ENCODE peak calls at places on chromosomes 2 and 18, in nine cellular contexts. One of them, this sample, is unnamed.

GRCh38 chr2:188811522-188811921 is 162.7 kb upstream of the COL3A1 start:
- DNase-seq in neural progenitor cell: no peak
- DNase-seq in upper lobe of right lung: no peak
- DNase-seq in tibial artery: no peak
- DNase-seq in CD8-positive, alpha-beta T cell: no peak
- DNase-seq in brain microvascular endothelial cell: peak
- DNase-seq in bronchial epithelial cell: peak
- DNase-seq in AG09309: peak
- DNase-seq in cardiac muscle cell: peak
- DNase-seq in this sample: no peak

GRCh38 chr2:203823179-203823578 is 44.4 kb upstream of the CTLA4 start:
- DNase-seq in brain microvascular endothelial cell: no peak
- DNase-seq in tibial artery: no peak
- DNase-seq in CD8-positive, alpha-beta T cell: no peak
- DNase-seq in AG09309: no peak
- DNase-seq in cardiac muscle cell: no peak
- DNase-seq in neural progenitor cell: no peak
- DNase-seq in upper lobe of right lung: no peak
- DNase-seq in bronchial epithelial cell: no peak
- DNase-seq in this sample: no peak

GRCh38 chr2:393711-394696 is 106.1 kb upstream of the ALKAL2 start:
- DNase-seq in tibial artery: no peak
- DNase-seq in CD8-positive, alpha-beta T cell: peak
- DNase-seq in neural progenitor cell: no peak
- DNase-seq in brain microvascular endothelial cell: peak
- DNase-seq in bronchial epithelial cell: peak
- DNase-seq in AG09309: no peak
- DNase-seq in cardiac muscle cell: no peak
- DNase-seq in upper lobe of right lung: peak
- DNase-seq in this sample: peak

GRCh38 chr2:11649093-11649492 is 20.9 kb downstream of the NTSR2 start:
- DNase-seq in upper lobe of right lung: no peak
- DNase-seq in cardiac muscle cell: no peak
- DNase-seq in neural progenitor cell: no peak
- DNase-seq in brain microvascular endothelial cell: no peak
- DNase-seq in bronchial epithelial cell: no peak
- DNase-seq in CD8-positive, alpha-beta T cell: no peak
- DNase-seq in AG09309: no peak
- DNase-seq in tibial artery: no peak
- DNase-seq in this sample: no peak

GRCh38 chr2:185618630-185619029 is 120.0 kb upstream of the FSIP2 start:
- DNase-seq in AG09309: no peak
- DNase-seq in neural progenitor cell: peak
- DNase-seq in brain microvascular endothelial cell: peak
- DNase-seq in cardiac muscle cell: no peak
- DNase-seq in upper lobe of right lung: no peak
- DNase-seq in tibial artery: no peak
- DNase-seq in CD8-positive, alpha-beta T cell: no peak
- DNase-seq in bronchial epithelial cell: peak
- DNase-seq in this sample: peak

GRCh38 chr2:135473567-135473966 is 57.5 kb downstream of the ZRANB3 start:
- DNase-seq in cardiac muscle cell: peak
- DNase-seq in CD8-positive, alpha-beta T cell: no peak
- DNase-seq in brain microvascular endothelial cell: peak
- DNase-seq in AG09309: no peak
- DNase-seq in upper lobe of right lung: no peak
- DNase-seq in neural progenitor cell: no peak
- DNase-seq in tibial artery: no peak
- DNase-seq in bronchial epithelial cell: peak
- DNase-seq in this sample: no peak

GRCh38 chr2:30265441-30266015 is 34.2 kb downstream of the LBH start:
- DNase-seq in tibial artery: no peak
- DNase-seq in AG09309: no peak
- DNase-seq in bronchial epithelial cell: peak
- DNase-seq in brain microvascular endothelial cell: no peak
- DNase-seq in cardiac muscle cell: peak
- DNase-seq in neural progenitor cell: no peak
- DNase-seq in CD8-positive, alpha-beta T cell: no peak
- DNase-seq in upper lobe of right lung: no peak
- DNase-seq in this sample: no peak

GRCh38 chr2:32926708-32927084 is 20.1 kb upstream of the LTBP1 start:
- DNase-seq in cardiac muscle cell: peak
- DNase-seq in brain microvascular endothelial cell: peak
- DNase-seq in CD8-positive, alpha-beta T cell: no peak
- DNase-seq in bronchial epithelial cell: no peak
- DNase-seq in neural progenitor cell: peak
- DNase-seq in tibial artery: no peak
- DNase-seq in upper lobe of right lung: no peak
- DNase-seq in AG09309: no peak
- DNase-seq in this sample: no peak

GRCh38 chr2:230664128-230664527 is 48.5 kb upstream of the CAB39 start:
- DNase-seq in tibial artery: no peak
- DNase-seq in CD8-positive, alpha-beta T cell: no peak
- DNase-seq in brain microvascular endothelial cell: no peak
- DNase-seq in AG09309: no peak
- DNase-seq in bronchial epithelial cell: no peak
- DNase-seq in neural progenitor cell: no peak
- DNase-seq in cardiac muscle cell: peak
- DNase-seq in upper lobe of right lung: no peak
- DNase-seq in this sample: no peak

GRCh38 chr2:173631123-173631450 is 276.4 kb downstream of the CDCA7 start:
- DNase-seq in bronchial epithelial cell: no peak
- DNase-seq in brain microvascular endothelial cell: peak
- DNase-seq in cardiac muscle cell: peak
- DNase-seq in tibial artery: no peak
- DNase-seq in AG09309: no peak
- DNase-seq in CD8-positive, alpha-beta T cell: no peak
- DNase-seq in upper lobe of right lung: no peak
- DNase-seq in neural progenitor cell: no peak
- DNase-seq in this sample: no peak

GRCh38 chr2:136131961-136132839 is 14.3 kb upstream of the CXCR4 start:
- DNase-seq in upper lobe of right lung: no peak
- DNase-seq in cardiac muscle cell: no peak
- DNase-seq in AG09309: no peak
- DNase-seq in tibial artery: peak
- DNase-seq in bronchial epithelial cell: no peak
- DNase-seq in CD8-positive, alpha-beta T cell: peak
- DNase-seq in neural progenitor cell: no peak
- DNase-seq in brain microvascular endothelial cell: no peak
- DNase-seq in this sample: no peak

GRCh38 chr2:52141076-52141475 is 1109.1 kb upstream of the NRXN1 start:
- DNase-seq in tibial artery: no peak
- DNase-seq in AG09309: no peak
- DNase-seq in cardiac muscle cell: no peak
- DNase-seq in CD8-positive, alpha-beta T cell: no peak
- DNase-seq in neural progenitor cell: no peak
- DNase-seq in bronchial epithelial cell: no peak
- DNase-seq in upper lobe of right lung: no peak
- DNase-seq in brain microvascular endothelial cell: peak
- DNase-seq in this sample: no peak

GRCh38 chr2:52145005-52145404 is 1113.1 kb upstream of the NRXN1 start:
- DNase-seq in upper lobe of right lung: no peak
- DNase-seq in CD8-positive, alpha-beta T cell: no peak
- DNase-seq in neural progenitor cell: no peak
- DNase-seq in bronchial epithelial cell: no peak
- DNase-seq in AG09309: no peak
- DNase-seq in brain microvascular endothelial cell: no peak
- DNase-seq in tibial artery: no peak
- DNase-seq in cardiac muscle cell: no peak
- DNase-seq in this sample: no peak

DNA sequence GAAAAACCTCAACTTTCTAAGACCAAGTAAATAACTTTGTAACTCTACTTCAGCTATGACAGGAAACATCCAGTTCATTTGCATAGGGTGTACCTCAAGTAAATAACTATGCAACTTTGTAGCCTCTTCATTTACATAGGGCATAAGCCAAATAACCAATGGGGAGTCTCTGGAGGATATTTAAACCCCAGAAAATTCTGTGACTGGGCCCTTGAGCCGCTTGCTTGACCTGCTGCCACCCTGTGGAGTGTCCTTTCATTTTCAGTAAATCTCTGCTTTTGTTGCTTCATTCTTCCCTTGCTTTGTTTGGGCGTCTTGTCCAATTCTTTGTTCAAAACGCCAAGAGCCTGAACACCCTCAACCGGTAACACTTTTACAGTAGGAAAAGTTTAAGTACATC is 1112.7 kb upstream of the NRXN1 start:
- DNase-seq in bronchial epithelial cell: no peak
- DNase-seq in neural progenitor cell: peak
- DNase-seq in upper lobe of right lung: no peak
- DNase-seq in brain microvascular endothelial cell: no peak
- DNase-seq in cardiac muscle cell: no peak
- DNase-seq in AG09309: no peak
- DNase-seq in CD8-positive, alpha-beta T cell: no peak
- DNase-seq in tibial artery: no peak
- DNase-seq in this sample: no peak
- TF ChIP-seq CTCF in bronchial epithelial cell: no peak
- TF ChIP-seq CTCF in neural progenitor cell: peak
- TF ChIP-seq CTCF in upper lobe of right lung: no peak
- TF ChIP-seq CTCF in brain microvascular endothelial cell: peak
- TF ChIP-seq CTCF in cardiac muscle cell: no peak
- TF ChIP-seq CTCF in AG09309: no peak
- TF ChIP-seq CTCF in CD8-positive, alpha-beta T cell: no peak
- TF ChIP-seq CTCF in tibial artery: no peak
- TF ChIP-seq CTCF in this sample: no peak

DNA sequence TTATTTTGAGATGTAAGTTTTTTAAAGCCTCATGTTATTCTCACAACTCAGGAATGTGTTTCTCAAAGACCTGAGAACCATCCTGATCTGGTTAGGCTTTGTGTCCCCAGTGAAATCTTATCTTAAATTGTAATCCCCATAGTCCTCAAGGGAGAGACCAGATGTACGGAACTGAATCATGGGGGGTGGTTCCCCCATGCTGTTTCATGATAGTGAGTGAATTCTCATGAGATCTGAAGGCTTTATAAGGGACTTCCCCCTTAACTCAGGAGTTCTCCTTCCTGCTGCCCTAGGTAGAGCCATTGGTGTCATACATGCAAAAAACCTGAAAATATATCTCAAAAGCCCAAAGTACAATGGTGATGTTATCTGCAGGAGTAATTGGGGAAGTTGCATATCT is 836.7 kb downstream of the CBLN2 start:
- DNase-seq in bronchial epithelial cell: peak
- DNase-seq in brain microvascular endothelial cell: no peak
- DNase-seq in tibial artery: no peak
- DNase-seq in neural progenitor cell: no peak
- DNase-seq in CD8-positive, alpha-beta T cell: no peak
- DNase-seq in AG09309: no peak
- DNase-seq in cardiac muscle cell: no peak
- DNase-seq in upper lobe of right lung: no peak
- DNase-seq in this sample: no peak
- H3K4me3 ChIP-seq in bronchial epithelial cell: no peak
- H3K4me3 ChIP-seq in brain microvascular endothelial cell: no peak
- H3K4me3 ChIP-seq in tibial artery: no peak
- H3K4me3 ChIP-seq in neural progenitor cell: no peak
- H3K4me3 ChIP-seq in CD8-positive, alpha-beta T cell: no peak
- H3K4me3 ChIP-seq in AG09309: no peak
- H3K4me3 ChIP-seq in cardiac muscle cell: no peak
- H3K4me3 ChIP-seq in upper lobe of right lung: no peak
- H3K4me3 ChIP-seq in this sample: no peak

GRCh38 chr18:50658601-50659000 is 98.7 kb downstream of the MAPK4 start:
- DNase-seq in cardiac muscle cell: no peak
- DNase-seq in tibial artery: no peak
- DNase-seq in bronchial epithelial cell: no peak
- DNase-seq in upper lobe of right lung: no peak
- DNase-seq in neural progenitor cell: no peak
- DNase-seq in CD8-positive, alpha-beta T cell: no peak
- DNase-seq in brain microvascular endothelial cell: no peak
- DNase-seq in AG09309: no peak
- DNase-seq in this sample: no peak

GRCh38 chr18:50661013-50661412 is 101.1 kb downstream of the MAPK4 start:
- DNase-seq in brain microvascular endothelial cell: no peak
- DNase-seq in CD8-positive, alpha-beta T cell: no peak
- DNase-seq in cardiac muscle cell: no peak
- DNase-seq in bronchial epithelial cell: no peak
- DNase-seq in upper lobe of right lung: no peak
- DNase-seq in tibial artery: no peak
- DNase-seq in neural progenitor cell: no peak
- DNase-seq in AG09309: no peak
- DNase-seq in this sample: no peak

GRCh38 chr18:50656841-50657470 is 97.1 kb downstream of the MAPK4 start:
- DNase-seq in brain microvascular endothelial cell: no peak
- DNase-seq in upper lobe of right lung: no peak
- DNase-seq in neural progenitor cell: no peak
- DNase-seq in tibial artery: no peak
- DNase-seq in cardiac muscle cell: peak
- DNase-seq in bronchial epithelial cell: no peak
- DNase-seq in AG09309: no peak
- DNase-seq in CD8-positive, alpha-beta T cell: no peak
- DNase-seq in this sample: no peak

GRCh38 chr18:50662177-50662576 is 102.3 kb downstream of the MAPK4 start:
- DNase-seq in upper lobe of right lung: no peak
- DNase-seq in tibial artery: no peak
- DNase-seq in AG09309: no peak
- DNase-seq in CD8-positive, alpha-beta T cell: no peak
- DNase-seq in neural progenitor cell: peak
- DNase-seq in cardiac muscle cell: no peak
- DNase-seq in bronchial epithelial cell: no peak
- DNase-seq in brain microvascular endothelial cell: no peak
- DNase-seq in this sample: no peak

DNA sequence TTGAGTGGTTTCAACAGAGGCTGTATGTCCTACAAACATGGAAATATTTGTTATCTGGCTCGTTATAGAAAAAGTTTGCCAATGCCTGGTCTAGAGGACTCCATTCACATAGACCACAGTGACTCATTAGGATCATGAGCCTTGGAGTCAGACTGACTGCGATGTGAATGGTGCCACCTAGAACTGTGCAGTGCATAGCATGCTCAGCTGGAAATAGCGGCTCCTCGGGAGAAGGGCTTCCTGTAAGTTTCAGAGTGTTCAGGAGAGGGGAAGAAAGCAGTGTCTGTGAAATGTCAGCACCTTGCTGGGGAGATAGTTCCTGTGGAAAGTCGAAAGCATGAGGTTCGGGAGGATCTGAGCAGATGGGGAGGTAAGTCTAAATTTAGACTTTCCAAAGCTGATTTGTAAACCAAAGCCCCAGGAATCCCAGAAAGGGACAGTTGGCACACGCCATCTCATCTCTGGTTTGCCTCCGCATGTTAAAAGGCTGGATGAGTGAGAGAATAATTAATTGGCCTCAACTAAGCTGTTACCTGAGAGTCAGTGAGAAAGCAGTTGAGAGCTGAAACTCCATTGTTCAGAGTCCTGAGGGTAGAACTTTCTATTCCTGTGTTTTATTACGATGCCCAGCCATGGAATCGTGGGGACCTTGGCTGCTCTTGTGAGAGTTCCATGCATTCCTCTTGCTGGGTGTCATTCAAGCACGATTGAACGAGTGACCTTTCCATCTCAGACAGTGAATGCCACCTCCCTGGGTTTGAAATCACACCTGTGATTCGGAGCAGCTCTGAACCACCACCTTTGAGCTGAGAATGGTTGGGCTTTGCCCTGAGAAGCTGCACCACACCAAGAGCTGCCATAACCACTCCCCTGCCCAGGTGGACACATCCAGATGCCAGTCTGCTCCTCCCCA is 99.5 kb downstream of the MAPK4 start:
- DNase-seq in neural progenitor cell: no peak
- DNase-seq in upper lobe of right lung: no peak
- DNase-seq in cardiac muscle cell: peak
- DNase-seq in bronchial epithelial cell: peak
- DNase-seq in CD8-positive, alpha-beta T cell: no peak
- DNase-seq in tibial artery: peak
- DNase-seq in AG09309: no peak
- DNase-seq in brain microvascular endothelial cell: peak
- DNase-seq in this sample: peak
- TF ChIP-seq CTCF in neural progenitor cell: no peak
- TF ChIP-seq CTCF in upper lobe of right lung: no peak
- TF ChIP-seq CTCF in cardiac muscle cell: peak
- TF ChIP-seq CTCF in bronchial epithelial cell: peak
- TF ChIP-seq CTCF in CD8-positive, alpha-beta T cell: no peak
- TF ChIP-seq CTCF in tibial artery: peak
- TF ChIP-seq CTCF in AG09309: no peak
- TF ChIP-seq CTCF in brain microvascular endothelial cell: no peak
- TF ChIP-seq CTCF in this sample: peak

GRCh38 chr2:178271629-178272333 is 77.5 kb downstream of the OSBPL6 start:
- DNase-seq in cardiac muscle cell: peak
- DNase-seq in tibial artery: peak
- DNase-seq in bronchial epithelial cell: peak
- DNase-seq in brain microvascular endothelial cell: no peak
- DNase-seq in CD8-positive, alpha-beta T cell: no peak
- DNase-seq in AG09309: peak
- DNase-seq in upper lobe of right lung: no peak
- DNase-seq in neural progenitor cell: no peak
- DNase-seq in this sample: no peak
- H3K4me3 ChIP-seq in cardiac muscle cell: no peak
- H3K4me3 ChIP-seq in tibial artery: no peak
- H3K4me3 ChIP-seq in bronchial epithelial cell: no peak
- H3K4me3 ChIP-seq in brain microvascular endothelial cell: no peak
- H3K4me3 ChIP-seq in CD8-positive, alpha-beta T cell: no peak
- H3K4me3 ChIP-seq in AG09309: no peak
- H3K4me3 ChIP-seq in upper lobe of right lung: no peak
- H3K4me3 ChIP-seq in neural progenitor cell: no peak
- H3K4me3 ChIP-seq in this sample: no peak